ENCODE peak calls at places on chromosomes 3 and 15, in six cellular contexts. K is fibroblast of lung, J is SK-N-SH, Z is HCT116, L is mammary epithelial cell, M is PC-3. P is an unnamed sample. For H4K20me1, the result is how much of the 10 kb centered on the place peaks cover.

GRCh38 chr3:30894521-30895289 is at the start of gene GADL1:
- DNase-seq in K (peak), J (peak), Z (no peak), L (peak), M (peak), P (peak)

GRCh38 chr3:172040078-172040975 is 949 bp downstream of the FNDC3B start:
- DNase-seq in K (peak), J (peak), Z (peak), L (peak), M (peak), P (peak)

GRCh38 chr15:90191795-90192494 is 9.2 kb upstream of the SEMA4B start:
- DNase-seq in K (peak), J (peak), Z (peak), L (peak), M (no peak), P (no peak)

GRCh38 chr3:8482960-8483665 is 18.5 kb upstream of the LMCD1 start:
- DNase-seq in K (peak), J (no peak), Z (no peak), L (peak), M (peak), P (no peak)

GRCh38 chr3:172203522-172204258 is 164.3 kb downstream of the FNDC3B start:
- DNase-seq in K (peak), J (no peak), Z (no peak), L (peak), M (peak), P (peak)

GRCh38 chr3:168858327-168858726 is 762.6 kb upstream of the GOLIM4 start:
- DNase-seq in K (no peak), J (no peak), Z (no peak), L (no peak), M (no peak), P (no peak)

GRCh38 chr15:47801522-47801921 is 84.2 kb downstream of the SEMA6D start:
- DNase-seq in K (no peak), J (no peak), Z (no peak), L (peak), M (no peak), P (no peak)

GRCh38 chr15:101217446-101217845 is 34.4 kb downstream of the CHSY1 start:
- DNase-seq in K (no peak), J (no peak), Z (no peak), L (no peak), M (no peak), P (no peak)

GRCh38 chr15:91849749-91850161 is 3.8 kb upstream of the SLCO3A1 start:
- DNase-seq in K (peak), J (peak), Z (peak), L (peak), M (peak), P (peak)

GRCh38 chr15:58361291-58361759 is 70.5 kb upstream of the LIPC start:
- DNase-seq in K (peak), J (no peak), Z (no peak), L (no peak), M (peak), P (no peak)

GRCh38 chr3:146967786-146968185 is 362.6 kb upstream of the PLSCR5 start:
- DNase-seq in K (no peak), J (no peak), Z (no peak), L (no peak), M (no peak), P (no peak)

GRCh38 chr15:81992523-81992922 is 53.3 kb downstream of the MEX3B start:
- DNase-seq in K (no peak), J (no peak), Z (no peak), L (no peak), M (no peak), P (no peak)

GRCh38 chr15:27396997-27397396 is 426.0 kb downstream of the GABRG3 start:
- DNase-seq in K (no peak), J (no peak), Z (no peak), L (no peak), M (no peak), P (no peak)

GRCh38 chr3:75075158-75075557 is 460.7 kb upstream of the CNTN3 start:
- DNase-seq in K (no peak), J (no peak), Z (no peak), L (no peak), M (no peak), P (no peak)
- H3K27ac ChIP-seq in K (no peak), J (no peak), Z (no peak), L (no peak), M (no peak), P (no peak)

DNA sequence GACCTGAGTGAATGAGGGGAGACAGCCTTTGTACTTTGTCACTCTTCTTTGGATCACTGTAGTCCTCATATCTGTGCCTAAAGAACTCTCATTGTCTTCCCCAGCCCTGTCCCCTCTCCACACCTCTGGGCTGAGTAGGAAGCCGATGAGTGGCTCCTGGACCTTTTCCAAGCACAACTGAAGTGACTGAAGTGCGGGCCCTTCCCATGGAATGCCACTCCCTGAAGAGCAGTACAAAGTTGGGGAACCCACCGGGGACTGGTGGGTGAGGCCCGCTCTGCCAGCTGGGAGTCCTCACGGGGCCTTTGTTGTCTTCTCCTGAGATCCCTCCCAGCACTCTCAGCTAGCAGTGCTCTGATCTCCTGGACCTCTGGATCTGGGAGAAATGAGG is 90.1 kb downstream of the AAGAB start:
- DNase-seq in K (peak), J (no peak), Z (no peak), L (no peak), M (no peak), P (no peak)
- H4K20me1 ChIP-seq in K (under half), J (under half), Z (under half), L (under half), M (under half), P (under half)

GRCh38 chr3:14646589-14647413 is 4.8 kb upstream of the CCDC174 start:
- DNase-seq in K (no peak), J (no peak), Z (no peak), L (no peak), M (no peak), P (peak)
- H3K4me2 ChIP-seq in K (no peak), J (no peak), Z (no peak), L (no peak), M (no peak), P (no peak)

GRCh38 chr3:187064210-187065115 is 74.8 kb downstream of the RPL39L start:
- DNase-seq in K (no peak), J (peak), Z (no peak), L (peak), M (peak), P (no peak)
- H3K27ac ChIP-seq in K (no peak), J (no peak), Z (no peak), L (peak), M (peak), P (no peak)

GRCh38 chr3:127801914-127802313 is 20.4 kb downstream of the MGLL start:
- DNase-seq in K (no peak), J (no peak), Z (no peak), L (no peak), M (no peak), P (no peak)
- H4K20me1 ChIP-seq in K (under half), J (under half), Z (under half), L (under half), M (under half), P (under half)

GRCh38 chr3:151774235-151774634 is 39.7 kb upstream of the AADAC start:
- DNase-seq in K (no peak), J (no peak), Z (no peak), L (no peak), M (no peak), P (no peak)
- H3K4me2 ChIP-seq in K (no peak), J (no peak), Z (no peak), L (no peak), M (no peak), P (no peak)

P was measured in neural progenitor cell.